ENCODE peak calls at places on chromosomes 16 and 17, in six cellular contexts. U is endothelial cell of umbilical vein, T is sigmoid colon, A is K562, Q is prostate gland, I is esophagus muscularis mucosa. B is an unnamed sample.

GRCh38 chr17:82956146-82956725 is 116.4 kb upstream of the ZNF750 start:
- DNase-seq in T (peak), Q (no peak), A (no peak), U (no peak), I (no peak), B (no peak)

GRCh38 chr16:87284183-87284582 is 33.0 kb downstream of the C16orf95 start:
- DNase-seq in U (no peak), Q (no peak), A (no peak), I (no peak), T (no peak), B (no peak)

GRCh38 chr17:7021993-7022778 is 664 bp upstream of the BCL6B start:
- DNase-seq in I (peak), Q (peak), U (peak), A (peak), T (peak), B (peak)

GRCh38 chr17:9028632-9029570 is 7.6 kb downstream of the NTN1 start:
- DNase-seq in U (no peak), T (no peak), I (no peak), Q (no peak), A (no peak), B (no peak)

GRCh38 chr17:41987642-41988041 is 21.0 kb downstream of the CNP start:
- DNase-seq in T (no peak), U (no peak), I (no peak), A (no peak), Q (no peak), B (no peak)

GRCh38 chr16:77452243-77452642 is 17.4 kb upstream of the ADAMTS18 start:
- DNase-seq in U (no peak), T (no peak), I (peak), A (no peak), Q (no peak), B (no peak)

GRCh38 chr16:78437352-78437968 is 338.0 kb downstream of the WWOX start:
- DNase-seq in T (no peak), U (peak), I (peak), A (peak), Q (no peak), B (no peak)

GRCh38 chr17:44557653-44558285 is 485 bp downstream of the FZD2 start:
- DNase-seq in T (peak), U (peak), I (no peak), A (no peak), Q (no peak), B (no peak)

GRCh38 chr16:81798311-81799137 is 19.4 kb downstream of the PLCG2 start:
- DNase-seq in Q (no peak), A (no peak), I (no peak), T (no peak), U (no peak), B (no peak)

GRCh38 chr17:58325289-58325726 is 3.3 kb downstream of the TSPOAP1 start:
- DNase-seq in Q (no peak), T (no peak), U (no peak), I (no peak), A (no peak), B (no peak)

GRCh38 chr17:37848690-37849616 is 75.3 kb upstream of the TBC1D3K start:
- DNase-seq in I (peak), U (peak), A (no peak), Q (no peak), T (no peak), B (no peak)

GRCh38 chr16:70770291-70770967 is 30.5 kb downstream of the VAC14 start:
- DNase-seq in U (no peak), T (no peak), I (no peak), A (no peak), Q (no peak), B (no peak)

GRCh38 chr17:57006040-57006439 is 28.1 kb downstream of the SCPEP1 start:
- DNase-seq in U (no peak), Q (no peak), A (peak), T (no peak), I (no peak), B (no peak)

GRCh38 chr16:29898786-29899515 is 399 bp downstream of the SEZ6L2 start:
- DNase-seq in T (no peak), Q (no peak), A (no peak), I (no peak), U (no peak), B (no peak)

GRCh38 chr17:12099412-12099811 is 78.7 kb downstream of the MAP2K4 start:
- DNase-seq in Q (no peak), T (no peak), U (no peak), I (no peak), A (no peak), B (no peak)

GRCh38 chr16:50298591-50299507 is 32.5 kb downstream of the ADCY7 start:
- DNase-seq in Q (no peak), T (peak), I (no peak), U (no peak), A (no peak), B (peak)

GRCh38 chr17:69375229-69375628 is 39.3 kb upstream of the MAP2K6 start:
- DNase-seq in U (no peak), Q (no peak), I (peak), A (no peak), T (no peak), B (no peak)

GRCh38 chr16:52498640-52499039 is 48.3 kb downstream of the TOX3 start:
- DNase-seq in Q (no peak), I (no peak), T (no peak), U (no peak), A (no peak), B (no peak)

GRCh38 chr17:68588362-68588761 is 12.8 kb downstream of the FAM20A start:
- DNase-seq in U (no peak), I (no peak), A (no peak), T (no peak), Q (no peak), B (no peak)

GRCh38 chr16:75727221-75727620 is 931 bp upstream of the CPHXL start:
- DNase-seq in U (no peak), A (no peak), I (no peak), Q (no peak), T (no peak), B (no peak)

GRCh38 chr17:48001187-48001586 is 30.3 kb downstream of the CDK5RAP3 start:
- DNase-seq in Q (no peak), T (no peak), A (no peak), U (no peak), I (no peak), B (no peak)

GRCh38 chr17:21268596-21269188 is 15.5 kb upstream of the NATD1 start:
- DNase-seq in I (no peak), U (no peak), Q (no peak), T (no peak), A (no peak), B (no peak)

GRCh38 chr16:49127103-49127502 is 154.5 kb downstream of the CBLN1 start:
- DNase-seq in U (no peak), Q (no peak), I (no peak), A (peak), T (no peak), B (no peak)

GRCh38 chr16:71421911-71422310 is 19.9 kb downstream of the TLE7 start:
- DNase-seq in U (no peak), T (peak), Q (no peak), A (peak), I (no peak), B (no peak)

GRCh38 chr16:66677179-66677578 is 19.4 kb downstream of the CMTM4 start:
- DNase-seq in U (no peak), A (no peak), Q (no peak), I (no peak), T (no peak), B (no peak)

GRCh38 chr17:10018461-10018891 is 113.4 kb upstream of the RCVRN start:
- DNase-seq in Q (no peak), A (no peak), U (no peak), I (no peak), T (no peak), B (no peak)

GRCh38 chr16:70715113-70715711 is 29.4 kb upstream of the MTSS2 start:
- DNase-seq in I (no peak), Q (peak), U (no peak), T (peak), A (no peak), B (peak)

GRCh38 chr16:9160551-9160911 is 69.1 kb downstream of the HAPSTR1 start:
- DNase-seq in I (no peak), Q (no peak), A (no peak), T (no peak), U (no peak), B (no peak)

GRCh38 chr16:85759136-85759535 is 8.2 kb upstream of the C16orf74 start:
- DNase-seq in A (no peak), Q (no peak), I (no peak), U (no peak), T (no peak), B (no peak)

GRCh38 chr17:70137451-70138230 is 31.7 kb upstream of the KCNJ2 start:
- DNase-seq in U (peak), Q (peak), I (no peak), T (peak), A (no peak), B (peak)

GRCh38 chr16:71648921-71649320 is 22.9 kb downstream of the MARVELD3 start:
- DNase-seq in I (no peak), T (no peak), A (no peak), U (no peak), Q (no peak), B (no peak)

GRCh38 chr17:65254166-65254565 is 117.0 kb downstream of the RGS9 start:
- DNase-seq in I (no peak), A (no peak), T (no peak), U (no peak), Q (no peak), B (no peak)

GRCh38 chr17:36791150-36791653 is 146.1 kb upstream of the LHX1 start:
- DNase-seq in U (no peak), Q (no peak), I (no peak), T (no peak), A (no peak), B (no peak)

GRCh38 chr17:40582328-40582901 is 17.1 kb upstream of the CCR7 start:
- DNase-seq in T (no peak), I (no peak), Q (peak), A (no peak), U (peak), B (peak)

GRCh38 chr16:57226701-57227621 is 18.1 kb upstream of the ARL2BP start:
- DNase-seq in Q (no peak), T (no peak), A (no peak), U (no peak), I (no peak), B (no peak)

GRCh38 chr16:19804538-19805323 is 79.9 kb downstream of the GPRC5B start:
- DNase-seq in U (peak), A (no peak), T (peak), I (no peak), Q (peak), B (peak)

GRCh38 chr16:69187891-69188451 is 1.0 kb downstream of the SNTB2 start:
- DNase-seq in U (peak), T (peak), A (peak), Q (peak), I (no peak), B (no peak)

GRCh38 chr17:7988750-7989178 is 13.7 kb upstream of the GUCY2D start:
- DNase-seq in T (peak), A (peak), I (no peak), Q (peak), U (peak), B (no peak)

GRCh38 chr17:4593021-4593797 is 8.9 kb downstream of the SMTNL2 start:
- DNase-seq in T (no peak), Q (no peak), I (no peak), U (no peak), A (no peak), B (no peak)
- TF ChIP-seq POLR2AphosphoS5 in T (no peak), Q (no peak), I (no peak), U (no peak), A (no peak), B (no peak)

DNA sequence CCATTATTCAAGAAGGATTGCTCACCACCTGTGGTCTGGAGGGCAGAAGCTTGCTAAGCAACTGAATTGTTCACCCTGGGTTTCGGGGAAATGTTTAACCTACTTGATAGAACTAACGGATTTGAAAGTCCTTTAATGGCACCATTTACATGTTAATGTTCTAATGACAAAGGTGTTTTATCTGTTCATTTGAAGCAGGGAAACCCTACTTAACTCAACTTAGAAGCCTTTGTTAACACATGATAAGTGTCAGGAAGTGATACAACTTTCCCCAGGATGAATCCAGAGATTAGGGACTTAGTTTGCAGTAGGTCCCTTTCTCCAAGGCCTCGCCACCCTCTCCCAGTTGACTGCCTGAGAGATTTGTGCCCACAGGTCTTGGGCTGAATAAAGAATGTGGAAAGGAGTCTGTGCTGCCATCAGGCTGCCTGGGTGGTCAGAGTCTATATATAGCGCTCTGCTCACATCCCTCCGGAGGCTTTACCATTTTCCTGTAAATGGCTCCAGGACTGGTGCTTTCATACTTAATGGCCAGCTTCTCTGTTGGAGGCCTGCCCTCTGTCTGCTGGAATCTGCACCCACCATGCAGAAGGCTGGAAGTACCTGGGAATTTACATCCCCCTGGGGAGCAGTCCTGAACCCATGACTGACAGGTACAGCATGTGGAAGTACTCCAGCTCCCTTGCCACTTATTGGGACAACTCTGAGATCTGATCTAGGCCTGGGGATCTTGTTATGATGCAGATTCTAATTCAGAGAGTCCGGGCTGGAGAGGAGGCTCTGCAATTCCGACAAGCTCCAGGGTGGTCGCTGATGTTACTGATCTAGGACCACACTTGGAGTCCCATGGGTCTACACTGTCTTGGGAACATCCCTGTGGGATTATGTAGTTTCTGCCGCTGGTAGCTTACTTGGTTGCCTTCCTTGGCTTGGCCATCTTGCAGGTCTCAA is 99.9 kb downstream of the ASIC2 start:
- DNase-seq in Q (no peak), A (no peak), U (no peak), T (no peak), I (no peak), B (no peak)
- TF ChIP-seq CTCF in Q (no peak), A (no peak), U (no peak), T (no peak), I (no peak), B (no peak)

GRCh38 chr17:29618272-29619065 is 4.2 kb downstream of the CORO6 start:
- DNase-seq in Q (no peak), T (peak), A (no peak), I (no peak), U (no peak), B (no peak)
- H3K4me3 ChIP-seq in Q (no peak), T (no peak), A (peak), I (peak), U (no peak), B (peak)

GRCh38 chr16:7509919-7510705 is 177.5 kb downstream of the RBFOX1 start:
- DNase-seq in A (no peak), I (no peak), Q (no peak), U (no peak), T (no peak), B (no peak)

GRCh38 chr16:7512503-7512902 is 179.9 kb downstream of the RBFOX1 start:
- DNase-seq in I (no peak), T (no peak), Q (no peak), A (no peak), U (no peak), B (no peak)

GRCh38 chr16:7508656-7509055 is 176.0 kb downstream of the RBFOX1 start:
- DNase-seq in T (no peak), A (no peak), I (no peak), U (no peak), Q (no peak), B (no peak)

GRCh38 chr16:7513429-7513828 is 180.8 kb downstream of the RBFOX1 start:
- DNase-seq in A (peak), T (no peak), Q (no peak), U (no peak), I (no peak), B (no peak)

DNA sequence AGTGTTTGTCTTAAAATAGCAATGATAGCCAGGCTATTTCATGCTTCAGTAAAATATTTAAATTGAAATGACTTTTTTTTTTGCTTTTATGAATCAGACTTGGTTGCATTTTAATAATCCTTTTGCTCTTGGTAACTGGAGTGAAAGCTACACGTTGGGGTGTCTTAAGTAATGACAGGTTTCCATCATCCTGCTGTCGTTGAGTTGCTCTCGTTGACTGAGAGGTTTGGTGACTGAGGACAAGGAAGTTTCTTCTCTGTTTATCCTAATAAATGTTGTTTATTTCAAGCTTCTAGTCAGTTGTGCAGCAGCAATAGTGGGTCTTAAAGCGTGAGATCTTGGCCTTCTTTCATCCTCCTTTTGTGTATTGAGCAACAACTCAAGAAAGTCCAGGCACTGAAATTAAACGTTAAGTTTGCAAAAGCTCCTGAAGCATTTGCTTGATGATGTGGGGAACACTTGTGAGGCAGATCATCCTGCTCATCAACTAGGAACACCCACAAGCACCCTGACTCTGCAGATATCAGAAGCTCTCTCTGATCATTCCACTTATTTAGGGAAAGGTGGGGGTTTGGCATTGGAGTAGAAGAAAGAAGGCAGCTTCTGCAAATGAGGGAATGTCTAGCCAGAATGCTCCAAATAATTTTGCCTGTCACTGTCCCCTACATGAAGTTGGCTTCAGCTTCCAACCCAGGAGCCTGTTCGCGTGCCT is 179.1 kb downstream of the RBFOX1 start:
- DNase-seq in A (no peak), I (no peak), U (no peak), Q (no peak), T (no peak), B (no peak)
- TF ChIP-seq POLR2AphosphoS5 in A (no peak), I (no peak), U (no peak), Q (no peak), T (no peak), B (no peak)

B was measured in breast epithelium.